ENCODE peak calls at places on chromosomes 16 and 17, in seven cellular contexts. H is esophagus squamous epithelium; Y is SK-N-SH; X is PC-9; A is CD8-positive, alpha-beta T cell; B is A549; Q is colonic mucosa. D is an unnamed sample. For H3K4me1, the result is how much of the 10 kb centered on the place peaks cover.

GRCh38 chr17:9522074-9522473 is 53.5 kb downstream of the STX8 start:
- DNase-seq in A (no peak), X (peak), Q (no peak), H (no peak), B (peak), Y (peak), D (no peak)

GRCh38 chr16:46721885-46722284 is 26.3 kb downstream of the MYLK3 start:
- DNase-seq in Q (no peak), B (no peak), H (no peak), X (no peak), Y (no peak), A (no peak), D (no peak)

GRCh38 chr16:54174201-54174600 is 112.4 kb downstream of the IRX3 start:
- DNase-seq in Q (no peak), X (no peak), B (no peak), H (no peak), A (no peak), Y (no peak), D (no peak)

GRCh38 chr17:44655983-44656700 is at the start of gene MEIOC:
- DNase-seq in A (peak), H (no peak), Y (peak), B (peak), Q (no peak), X (no peak), D (no peak)

GRCh38 chr17:32483451-32484019 is 3.3 kb upstream of the CDK5R1 start:
- DNase-seq in A (no peak), B (peak), Q (peak), X (peak), Y (peak), H (no peak), D (peak)

GRCh38 chr17:31489295-31490018 is 98.0 kb downstream of the RAB11FIP4 start:
- DNase-seq in Q (peak), A (no peak), X (peak), B (no peak), H (no peak), Y (no peak), D (no peak)

GRCh38 chr16:81036751-81037350 is 1.2 kb downstream of the ATMIN start:
- DNase-seq in B (no peak), Y (peak), X (peak), H (no peak), A (no peak), Q (peak), D (no peak)

GRCh38 chr16:26644912-26645543 is 421.7 kb upstream of the C16orf82 start:
- DNase-seq in Q (no peak), A (no peak), X (no peak), B (no peak), H (no peak), Y (no peak), D (no peak)

GRCh38 chr16:85781685-85782370 is 17.5 kb downstream of the EMC8 start:
- DNase-seq in B (no peak), H (no peak), X (no peak), Y (no peak), A (no peak), Q (peak), D (no peak)

GRCh38 chr17:2792541-2793169 is 3.6 kb upstream of the RAP1GAP2 start:
- DNase-seq in X (no peak), Q (no peak), H (no peak), A (peak), Y (no peak), B (no peak), D (no peak)

GRCh38 chr17:55322451-55322985 is 57.8 kb downstream of the HLF start:
- DNase-seq in Q (no peak), Y (no peak), X (no peak), B (no peak), A (no peak), H (no peak), D (no peak)

GRCh38 chr17:14015286-14015685 is 54.0 kb upstream of the COX10 start:
- DNase-seq in A (no peak), H (no peak), Y (no peak), Q (no peak), B (no peak), X (no peak), D (no peak)

GRCh38 chr16:84065536-84066132 is 23.0 kb upstream of the SLC38A8 start:
- DNase-seq in Q (peak), A (no peak), X (peak), B (peak), Y (peak), H (no peak), D (peak)

GRCh38 chr16:19722269-19722952 is 4.3 kb downstream of the IQCK start:
- DNase-seq in Y (no peak), B (no peak), Q (no peak), A (no peak), X (no peak), H (no peak), D (no peak)

GRCh38 chr16:3074860-3075545 is 9.6 kb downstream of the IL32 start:
- DNase-seq in B (no peak), Y (no peak), X (no peak), A (peak), H (no peak), Q (peak), D (no peak)

GRCh38 chr17:21283482-21284318 is 811 bp upstream of the MAP2K3 start:
- DNase-seq in B (no peak), Q (no peak), A (no peak), Y (peak), H (no peak), X (peak), D (no peak)

GRCh38 chr16:64363039-64363438 is 758.8 kb downstream of the CDH11 start:
- DNase-seq in Q (no peak), H (no peak), A (no peak), Y (no peak), B (no peak), X (no peak), D (no peak)

GRCh38 chr16:56852968-56853367 is 12.0 kb upstream of the SLC12A3 start:
- DNase-seq in X (no peak), A (no peak), B (no peak), Y (no peak), H (no peak), Q (no peak), D (no peak)

GRCh38 chr16:56849690-56850680 is 15.0 kb upstream of the SLC12A3 start:
- DNase-seq in Y (no peak), Q (no peak), B (no peak), X (no peak), H (no peak), A (no peak), D (no peak)

GRCh38 chr16:56855201-56855600 is 9.8 kb upstream of the SLC12A3 start:
- DNase-seq in H (no peak), A (no peak), Q (no peak), Y (no peak), B (no peak), X (no peak), D (no peak)

GRCh38 chr16:56851671-56852400 is 13.2 kb upstream of the SLC12A3 start:
- DNase-seq in Y (no peak), Q (no peak), B (no peak), X (no peak), A (no peak), H (no peak), D (no peak)

DNA sequence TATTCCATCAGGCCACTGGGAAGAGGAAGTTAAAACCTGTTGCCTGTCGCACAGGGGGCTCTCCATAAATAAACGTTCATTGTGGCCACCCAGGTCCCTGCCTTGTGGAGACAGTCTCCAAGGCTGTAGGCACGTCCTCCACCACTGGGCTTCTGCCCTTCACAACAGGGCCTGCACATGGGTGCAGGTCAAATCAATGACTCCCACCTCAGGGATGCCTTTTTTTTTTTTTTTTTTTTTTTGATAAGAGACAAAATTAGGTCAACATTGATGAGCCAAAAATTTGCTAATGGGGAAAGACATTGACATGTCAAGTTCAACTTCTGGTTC is 12.6 kb upstream of the SLC12A3 start:
- DNase-seq in H (no peak), A (no peak), Y (no peak), X (no peak), B (no peak), Q (no peak), D (no peak)
- TF ChIP-seq CTCF in H (no peak), A (no peak), Y (no peak), X (no peak), B (no peak), Q (no peak), D (no peak)

GRCh38 chr16:23207485-23207884 is 24.9 kb downstream of the SCNN1G start:
- DNase-seq in Q (no peak), X (no peak), B (no peak), H (no peak), Y (peak), A (no peak), D (no peak)
- H3K4me1 ChIP-seq in Q (under half), X (under half), B (under half), H (under half), Y (under half), A (under half), D (under half)

GRCh38 chr17:27804113-27804512 is 3.8 kb upstream of the NOS2 start:
- DNase-seq in B (no peak), Y (no peak), A (no peak), Q (no peak), H (no peak), X (no peak), D (no peak)

GRCh38 chr17:27802033-27802432 is 1.7 kb upstream of the NOS2 start:
- DNase-seq in H (no peak), A (no peak), B (no peak), Q (no peak), Y (no peak), X (no peak), D (no peak)

GRCh38 chr17:27805520-27806146 is 5.3 kb upstream of the NOS2 start:
- DNase-seq in X (peak), A (peak), B (peak), Y (peak), Q (peak), H (peak), D (peak)

GRCh38 chr17:27800522-27800921 is at the start of gene NOS2:
- DNase-seq in X (no peak), B (no peak), Q (peak), Y (no peak), H (no peak), A (no peak), D (no peak)

DNA sequence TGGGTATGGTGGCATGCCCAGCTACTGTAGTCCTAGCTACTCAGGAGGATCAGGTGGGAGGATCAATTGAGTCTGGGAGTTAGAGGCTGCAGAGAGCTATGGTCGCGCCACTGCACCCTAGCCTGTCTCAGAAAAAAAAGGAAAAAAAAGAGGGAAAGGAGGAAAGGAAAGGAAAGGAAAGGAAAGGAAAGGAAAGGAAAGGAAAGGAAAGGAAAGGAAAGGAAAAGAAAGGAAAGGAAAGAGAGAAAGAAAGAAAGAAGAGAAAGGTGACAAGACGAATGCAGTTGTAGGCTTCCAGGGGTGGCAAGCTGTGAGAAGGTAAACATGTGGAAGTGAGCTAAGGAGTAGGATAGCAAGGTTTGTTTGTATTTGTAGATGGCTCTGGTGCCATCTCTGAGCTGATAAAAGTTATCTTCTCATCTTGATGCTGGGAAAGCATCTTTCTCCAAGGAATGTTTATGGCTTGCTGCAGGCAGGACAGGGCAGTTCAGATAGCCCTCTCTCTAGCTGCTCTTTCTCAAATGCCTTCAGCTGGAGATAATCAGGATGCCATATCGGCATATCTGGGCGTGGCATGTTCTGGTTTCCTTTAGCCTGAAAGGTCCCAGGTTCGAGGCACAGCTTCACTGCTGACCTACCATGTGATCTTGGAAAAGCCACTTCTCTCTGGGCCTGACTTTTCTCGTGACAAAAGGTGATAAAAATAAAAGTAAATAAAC is 2.8 kb upstream of the NOS2 start:
- DNase-seq in Y (no peak), X (no peak), H (no peak), A (no peak), B (no peak), Q (no peak), D (no peak)
- TF ChIP-seq CTCF in Y (no peak), X (no peak), H (no peak), A (no peak), B (no peak), Q (no peak), D (no peak)

GRCh38 chr17:77354721-77355455 is 214.1 kb downstream of the SEC14L1 start:
- DNase-seq in Y (peak), Q (peak), B (peak), H (no peak), X (no peak), A (no peak), D (no peak)
- H3K4me1 ChIP-seq in Y (under half), Q (under half), B (half or more), H (under half), X (under half), A (under half), D (under half)

GRCh38 chr16:24315343-24315742 is 59.2 kb downstream of the CACNG3 start:
- DNase-seq in H (no peak), X (no peak), Q (no peak), B (no peak), A (no peak), Y (no peak), D (no peak)

GRCh38 chr16:24319415-24319814 is 63.3 kb downstream of the CACNG3 start:
- DNase-seq in A (no peak), B (no peak), X (no peak), H (no peak), Y (no peak), Q (no peak), D (no peak)

GRCh38 chr16:24322106-24322505 is 66.0 kb downstream of the CACNG3 start:
- DNase-seq in Y (no peak), X (no peak), Q (no peak), B (no peak), A (no peak), H (no peak), D (no peak)

GRCh38 chr16:24318670-24319069 is 62.5 kb downstream of the CACNG3 start:
- DNase-seq in H (no peak), Q (no peak), Y (no peak), B (no peak), X (no peak), A (no peak), D (no peak)
- TF ChIP-seq CTCF in H (no peak), Q (no peak), Y (no peak), B (no peak), X (no peak), A (no peak), D (no peak)

GRCh38 chr17:38752119-38752929 is at the start of gene PSMB3:
- DNase-seq in X (peak), Y (peak), B (peak), Q (peak), A (peak), H (peak), D (peak)

GRCh38 chr17:38752930-38753506 is 477 bp downstream of the PSMB3 start:
- DNase-seq in A (no peak), Y (no peak), B (no peak), H (no peak), X (no peak), Q (peak), D (no peak)

GRCh38 chr17:38750312-38751121 is 2.0 kb upstream of the PSMB3 start:
- DNase-seq in H (no peak), A (no peak), Y (no peak), Q (peak), B (no peak), X (no peak), D (no peak)

GRCh38 chr17:38751144-38751802 is 1.3 kb upstream of the PSMB3 start:
- DNase-seq in X (no peak), H (no peak), A (no peak), Y (peak), B (no peak), Q (peak), D (no peak)

GRCh38 chr17:38751803-38752118 is 780 bp upstream of the PSMB3 start:
- DNase-seq in Q (peak), Y (peak), B (peak), A (peak), H (no peak), X (peak), D (peak)
- H3K4me1 ChIP-seq in Q (under half), Y (under half), B (under half), A (half or more), H (under half), X (under half), D (under half)

GRCh38 chr16:90011908-90012501 is 7.3 kb downstream of the DBNDD1 start:
- DNase-seq in X (no peak), Y (no peak), Q (no peak), B (no peak), H (no peak), A (no peak), D (no peak)
- TF ChIP-seq CTCF in X (no peak), Y (no peak), Q (no peak), B (no peak), H (no peak), A (no peak), D (no peak)